ENCODE peak calls at places on chromosomes 3 and 15, in five cellular contexts. R is ovary, J is A549, W is uterus, I is stomach. Q is an unnamed sample.
A peak's percentile ranks its signal among the peaks of the same experiment; 100 is the strongest.

GRCh38 chr3:64179249-64179648 is 46.0 kb downstream of the PRICKLE2 start:
- DNase-seq in W (no peak), J (no peak), I (no peak), R (no peak), Q (no peak)

GRCh38 chr3:140131895-140132294 is 196.9 kb downstream of the CLSTN2 start:
- DNase-seq in I (no peak), W (no peak), R (no peak), J (no peak), Q (no peak)

GRCh38 chr15:60407406-60407805 is 9.6 kb upstream of the ANXA2 start:
- DNase-seq in I (no peak), J (peak; percentile 98), W (no peak), R (no peak), Q (no peak)

GRCh38 chr3:130901463-130902204 is 7.8 kb downstream of the ATP2C1 start:
- DNase-seq in I (no peak), W (no peak), R (no peak), J (no peak), Q (no peak)

GRCh38 chr15:92161039-92161670 is 232.5 kb upstream of the ST8SIA2 start:
- DNase-seq in R (no peak), W (no peak), I (no peak), J (no peak), Q (no peak)

GRCh38 chr3:120039642-120040610 is 54.3 kb downstream of the GSK3B start:
- DNase-seq in W (no peak), R (no peak), J (no peak), I (no peak), Q (no peak)

GRCh38 chr3:33117461-33117860 is 3.6 kb downstream of the CRTAP start:
- DNase-seq in W (no peak), J (no peak), R (no peak), I (no peak), Q (no peak)

GRCh38 chr15:33941279-33942063 is 26.8 kb upstream of the CHRM5 start:
- DNase-seq in I (no peak), R (no peak), W (no peak), J (no peak), Q (no peak)

GRCh38 chr15:89654847-89655805 is at the start of gene KIF7:
- DNase-seq in I (peak; percentile 31), W (peak; percentile 59), J (peak; percentile 60), R (peak; percentile 57), Q (no peak)
- TF ChIP-seq POLR2A in I (no peak), W (no peak), J (peak; percentile 42), R (no peak), Q (no peak)

GRCh38 chr3:13344663-13345062 is 75.5 kb downstream of the NUP210 start:
- DNase-seq in I (no peak), R (no peak), J (no peak), W (no peak), Q (no peak)
- TF ChIP-seq POLR2A in I (no peak), R (no peak), J (no peak), W (no peak), Q (no peak)

GRCh38 chr3:186772886-186773417 is 10.4 kb upstream of the EIF4A2 start:
- DNase-seq in J (no peak), W (peak; percentile 20), I (peak; percentile 60), R (peak; percentile 33), Q (peak; percentile 83)
- TF ChIP-seq POLR2A in J (no peak), W (no peak), I (no peak), R (no peak), Q (no peak)

DNA sequence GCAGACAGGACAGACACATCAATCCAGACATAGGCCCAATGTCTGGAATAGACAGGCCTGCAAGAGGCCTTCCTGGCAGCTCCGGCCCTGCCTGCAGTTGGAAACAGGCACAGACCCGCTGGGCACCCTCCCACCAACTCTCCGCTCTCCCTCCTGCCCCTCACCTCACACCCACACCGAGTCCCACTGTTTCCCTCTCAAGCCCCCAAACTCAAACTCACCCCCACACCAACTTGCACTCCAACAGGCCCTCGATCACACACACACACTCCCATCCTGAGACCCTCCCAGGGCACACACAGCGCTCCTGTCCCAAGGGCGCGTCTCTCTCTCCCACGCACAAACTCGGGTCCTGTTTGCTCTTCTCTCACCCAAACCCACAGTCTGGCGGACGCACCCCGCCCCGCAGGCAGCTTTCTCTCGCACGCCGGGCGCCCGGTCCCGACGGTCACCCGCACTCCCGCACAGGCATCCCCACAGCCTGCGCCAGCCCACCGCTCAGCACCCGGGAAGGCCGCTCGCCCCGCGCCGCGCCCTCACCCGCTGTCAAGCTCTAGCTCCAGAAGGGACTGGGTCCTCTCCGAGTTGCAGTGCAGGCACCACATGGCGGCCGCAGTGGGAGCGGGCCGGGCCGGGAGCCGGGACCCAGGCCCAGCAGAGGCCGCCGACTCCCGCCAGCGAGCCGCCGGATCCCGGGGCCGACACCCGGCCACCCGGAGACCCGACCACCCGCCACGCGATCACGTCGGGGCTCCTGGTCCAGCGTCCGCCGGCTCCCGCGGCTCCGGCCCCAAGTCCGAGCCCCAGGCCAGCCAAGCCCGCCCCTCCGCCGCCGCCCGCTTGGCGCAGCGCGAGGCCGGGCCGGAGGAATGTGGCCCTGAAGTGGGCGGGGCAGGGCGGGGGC is 106.1 kb downstream of the IQSEC1 start:
- DNase-seq in J (peak; percentile 50), I (no peak), W (no peak), R (peak; percentile 37), Q (no peak)
- TF ChIP-seq POLR2A in J (peak; percentile 55), I (no peak), W (peak; percentile 47), R (peak; percentile 49), Q (no peak)

GRCh38 chr3:195692781-195693427 is 27.9 kb upstream of the MUC20 start:
- DNase-seq in W (no peak), J (no peak), I (no peak), R (no peak), Q (no peak)

GRCh38 chr3:195696632-195697278 is 24.0 kb upstream of the MUC20 start:
- DNase-seq in I (no peak), J (no peak), W (no peak), R (no peak), Q (no peak)

GRCh38 chr3:195690951-195691350 is 29.8 kb upstream of the MUC20 start:
- DNase-seq in W (no peak), I (no peak), R (no peak), J (no peak), Q (no peak)

GRCh38 chr3:195693428-195694216 is 27.2 kb upstream of the MUC20 start:
- DNase-seq in W (no peak), I (no peak), J (no peak), R (no peak), Q (no peak)

GRCh38 chr3:195692361-195692700 is 28.4 kb upstream of the MUC20 start:
- DNase-seq in J (no peak), W (no peak), I (no peak), R (no peak), Q (no peak)
- TF ChIP-seq POLR2A in J (no peak), W (no peak), I (no peak), R (no peak), Q (no peak)

GRCh38 chr3:48847586-48848423 is at the start of gene PRKAR2A:
- DNase-seq in I (peak; percentile 92), W (peak; percentile 90), J (peak; percentile 84), R (peak; percentile 88), Q (peak; percentile 90)
- TF ChIP-seq POLR2A in I (no peak), W (peak; percentile 73), J (peak; percentile 71), R (peak; percentile 89), Q (peak; percentile 91)

DNA sequence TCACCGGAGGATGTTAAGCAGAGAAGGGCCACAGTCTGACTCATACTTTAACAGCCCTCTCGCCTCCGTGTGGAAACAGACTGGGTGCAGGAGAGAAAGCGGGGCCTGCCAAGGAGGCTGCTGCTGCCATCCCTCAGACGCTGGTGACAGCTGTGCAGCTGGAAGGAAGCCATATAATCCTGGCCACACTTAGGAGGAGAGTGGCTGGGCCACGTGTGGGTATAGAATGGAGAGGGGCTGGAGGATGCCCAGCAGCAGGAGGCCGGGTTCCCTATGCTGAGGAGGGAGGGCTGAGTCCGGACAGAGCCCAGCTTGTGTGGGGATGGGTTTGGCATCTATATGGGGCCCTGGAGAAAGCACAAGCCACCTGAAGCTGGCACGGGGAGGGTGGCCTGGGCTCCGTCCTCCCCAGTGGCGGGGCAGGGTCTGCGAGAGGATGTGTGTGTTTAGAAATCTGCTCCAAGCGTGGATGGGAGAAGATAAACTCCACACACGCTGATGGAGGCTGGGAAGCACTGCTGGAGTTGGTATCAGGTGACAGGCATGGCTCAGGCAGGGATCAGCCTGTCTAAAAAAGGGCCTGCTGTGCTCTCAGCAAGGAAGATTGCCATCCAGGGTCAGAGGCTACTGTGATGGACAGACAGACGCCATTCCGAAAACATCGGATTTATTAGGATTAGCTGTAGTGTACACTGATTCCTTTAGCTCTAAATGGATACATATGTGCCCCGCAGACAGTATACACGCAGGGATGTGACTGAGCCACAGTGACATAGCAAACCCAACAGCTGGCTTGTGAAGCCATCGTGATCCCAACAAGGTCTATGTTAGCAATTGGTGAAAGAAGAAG is 15.9 kb downstream of the ABTB1 start:
- DNase-seq in I (no peak), W (peak; percentile 14), J (no peak), R (peak; percentile 7), Q (no peak)
- TF ChIP-seq POLR2A in I (no peak), W (no peak), J (no peak), R (no peak), Q (no peak)

DNA sequence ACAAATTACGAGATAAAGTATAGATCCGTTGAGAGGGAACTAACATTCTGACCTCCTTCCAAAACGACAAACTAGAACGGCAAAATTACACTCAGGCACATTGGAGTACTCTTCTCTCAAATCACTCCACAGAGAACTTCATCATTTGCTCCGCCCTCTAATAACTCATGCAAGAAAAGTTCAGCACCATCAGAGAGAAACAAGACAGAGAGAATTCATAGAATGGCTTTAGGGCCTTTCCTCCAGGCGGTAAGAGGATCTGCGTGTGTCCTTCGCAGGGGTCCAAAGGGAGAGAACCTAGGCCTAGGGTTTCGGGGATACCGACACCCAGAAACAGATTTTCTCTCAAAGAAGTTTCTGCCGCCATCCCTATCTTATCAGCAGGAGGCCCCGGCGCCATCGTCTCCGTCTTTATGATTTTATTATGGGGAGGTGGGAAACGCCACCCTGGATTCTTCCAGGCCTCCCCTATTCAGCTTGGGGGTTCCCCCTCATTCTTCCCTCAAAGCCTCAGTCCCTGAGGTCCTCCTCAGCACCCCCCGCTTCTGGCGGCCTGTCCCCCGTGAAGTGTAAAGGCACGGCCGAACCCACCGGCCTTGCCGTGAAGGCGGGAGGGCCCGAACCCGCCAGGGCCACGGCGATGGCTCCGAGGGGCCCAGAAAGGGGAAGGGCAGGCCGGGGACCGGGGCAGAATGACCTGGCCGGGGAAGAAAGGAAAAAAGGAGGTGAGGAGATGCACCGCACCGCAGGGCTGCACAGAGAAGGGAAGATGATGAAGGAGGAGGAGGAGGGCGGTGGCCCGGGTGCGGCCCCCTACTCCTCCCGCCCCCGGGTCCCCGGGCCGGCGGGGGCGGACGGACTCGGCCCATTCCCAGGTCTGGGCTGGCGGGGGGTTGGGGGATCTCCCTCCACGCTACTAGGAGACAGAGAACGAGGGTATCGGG is 762 bp downstream of the UBXN7 start:
- DNase-seq in R (peak; percentile 45), I (no peak), J (peak; percentile 23), W (peak; percentile 33), Q (peak; percentile 45)
- TF ChIP-seq POLR2A in R (no peak), I (no peak), J (no peak), W (peak; percentile 54), Q (no peak)

Q was measured in adrenal gland.